ENCODE peak calls at places on chromosomes 13 and 19, in four cellular contexts. Z is anterior cingulate cortex; O is stimulated activated CD4-positive, alpha-beta T cell treated with anti-CD3 and anti-CD28 coated beads, TNF-alpha, amount 100 ng/mL, for 48 hours; M is non-pigmented ciliary epithelial cell. G is an unnamed sample.

GRCh38 chr19:4007836-4008539 is 452 bp downstream of the PIAS4 start:
- DNase-seq in Z (no peak), O (no peak), M (no peak), G (peak)

GRCh38 chr13:64716936-64717335 is 2513.2 kb downstream of the PCDH9 start:
- DNase-seq in Z (no peak), O (no peak), M (no peak), G (no peak)

GRCh38 chr13:80654638-80655249 is 313.8 kb upstream of the SPRY2 start:
- DNase-seq in Z (no peak), O (no peak), M (no peak), G (no peak)

GRCh38 chr19:6730153-6730804 is 7.1 kb downstream of the GPR108 start:
- DNase-seq in Z (no peak), O (no peak), M (no peak), G (peak)

GRCh38 chr19:10189631-10190425 is 4.9 kb downstream of the DNMT1 start:
- DNase-seq in Z (no peak), O (no peak), M (no peak), G (no peak)

GRCh38 chr13:110398564-110399507 is 91.8 kb downstream of the COL4A2 start:
- DNase-seq in Z (no peak), O (no peak), M (no peak), G (no peak)

GRCh38 chr13:114285166-114285808 is 3.9 kb downstream of the UPF3A start:
- DNase-seq in Z (no peak), O (no peak), M (no peak), G (no peak)

GRCh38 chr13:32261567-32261966 is 53.6 kb downstream of the ZAR1L start:
- DNase-seq in Z (no peak), O (no peak), M (peak), G (no peak)

GRCh38 chr19:18297308-18297707 is 15.9 kb upstream of the JUND start:
- DNase-seq in Z (no peak), O (no peak), M (no peak), G (no peak)

GRCh38 chr19:27955484-27955883 is 1257.5 kb downstream of the UQCRFS1 start:
- DNase-seq in Z (no peak), O (no peak), M (no peak), G (no peak)

GRCh38 chr19:35314858-35315470 is 14.0 kb upstream of the CD22 start:
- DNase-seq in Z (no peak), O (no peak), M (no peak), G (no peak)

GRCh38 chr19:31304877-31305312 is 44.3 kb downstream of the TSHZ3 start:
- DNase-seq in Z (no peak), O (no peak), M (no peak), G (no peak)

GRCh38 chr19:49554701-49555181 is 25.6 kb downstream of the NOSIP start:
- DNase-seq in Z (no peak), O (no peak), M (no peak), G (no peak)

GRCh38 chr13:68019901-68020300 is 789.8 kb upstream of the PCDH9 start:
- DNase-seq in Z (no peak), O (no peak), M (no peak), G (no peak)

GRCh38 chr19:7475665-7476064 is 13.2 kb downstream of the PEX11G start:
- DNase-seq in Z (no peak), O (no peak), M (no peak), G (no peak)

GRCh38 chr13:37014609-37015008 is 14.0 kb downstream of the EXOSC8 start:
- DNase-seq in Z (no peak), O (no peak), M (no peak), G (no peak)

GRCh38 chr13:84362777-84363176 is 480.5 kb upstream of the SLITRK1 start:
- DNase-seq in Z (no peak), O (no peak), M (no peak), G (no peak)

GRCh38 chr13:112113355-112113754 is 46.4 kb downstream of the SOX1 start:
- DNase-seq in Z (no peak), O (no peak), M (no peak), G (no peak)

GRCh38 chr13:46975173-46975572 is 78.3 kb upstream of the HTR2A start:
- DNase-seq in Z (no peak), O (no peak), M (no peak), G (no peak)